ENCODE peak calls at places on chromosomes 1 and 21, in ten cellular contexts. V is sigmoid colon, C is SK-N-SH, J is suprapubic skin, R is H1, N is endothelial cell of umbilical vein, Q is vagina, H is esophagus muscularis mucosa, E is HepG2, M is prostate gland. S is an unnamed sample.

GRCh38 chr21:38277501-38278111 is 20.8 kb downstream of the KCNJ15 start:
- DNase-seq in R (no peak), C (no peak), V (peak), Q (no peak), N (peak), J (no peak), M (no peak), H (no peak), E (no peak), S (no peak)

GRCh38 chr21:36560933-36561575 is 81.1 kb upstream of the CLDN14 start:
- DNase-seq in V (no peak), J (no peak), M (no peak), C (no peak), N (no peak), R (no peak), Q (no peak), E (no peak), H (no peak), S (no peak)

GRCh38 chr21:17446737-17447136 is 66.1 kb upstream of the CXADR start:
- DNase-seq in V (no peak), H (no peak), E (no peak), N (no peak), R (no peak), C (no peak), Q (no peak), J (no peak), M (peak), S (no peak)

GRCh38 chr1:196423612-196424011 is 184.6 kb downstream of the KCNT2 start:
- DNase-seq in J (no peak), C (no peak), H (no peak), V (no peak), M (no peak), E (no peak), R (no peak), Q (no peak), N (no peak), S (no peak)

GRCh38 chr1:109397451-109398342 is at the start of gene SORT1:
- DNase-seq in M (peak), N (peak), J (peak), E (peak), Q (no peak), V (peak), R (peak), C (peak), H (peak), S (peak)

GRCh38 chr1:222387020-222387816 is 160.7 kb downstream of the HHIPL2 start:
- DNase-seq in E (peak), N (no peak), Q (no peak), H (no peak), J (no peak), C (peak), V (no peak), M (no peak), R (no peak), S (no peak)

GRCh38 chr1:204506091-204506968 is 9.9 kb upstream of the MDM4 start:
- DNase-seq in M (peak), V (peak), H (no peak), C (peak), Q (no peak), E (peak), J (no peak), R (peak), N (peak), S (peak)

GRCh38 chr21:35578831-35579470 is 481.4 kb downstream of the SETD4 start:
- DNase-seq in C (no peak), N (no peak), M (no peak), V (no peak), E (peak), R (no peak), J (no peak), Q (no peak), H (no peak), S (no peak)

GRCh38 chr1:14222086-14222485 is 376.4 kb upstream of the KAZN start:
- DNase-seq in J (no peak), M (no peak), V (no peak), Q (no peak), N (no peak), H (no peak), E (no peak), R (no peak), C (no peak), S (no peak)

GRCh38 chr1:24928631-24929090 is 1.4 kb downstream of the RUNX3 start:
- DNase-seq in E (no peak), V (peak), N (no peak), M (no peak), H (no peak), Q (no peak), R (no peak), C (peak), J (no peak), S (no peak)

GRCh38 chr1:65148548-65149390 is 766 bp downstream of the AK4 start:
- DNase-seq in J (peak), V (peak), C (peak), H (peak), R (peak), Q (no peak), E (no peak), N (peak), M (peak), S (no peak)

GRCh38 chr1:217586586-217586985 is 44.3 kb downstream of the GPATCH2 start:
- DNase-seq in M (no peak), H (no peak), J (no peak), V (no peak), E (no peak), Q (no peak), N (no peak), R (no peak), C (no peak), S (no peak)

GRCh38 chr1:169890761-169891538 is 2.7 kb downstream of the SCYL3 start:
- DNase-seq in M (peak), Q (no peak), C (no peak), H (no peak), N (peak), R (no peak), E (no peak), J (no peak), V (no peak), S (peak)

DNA sequence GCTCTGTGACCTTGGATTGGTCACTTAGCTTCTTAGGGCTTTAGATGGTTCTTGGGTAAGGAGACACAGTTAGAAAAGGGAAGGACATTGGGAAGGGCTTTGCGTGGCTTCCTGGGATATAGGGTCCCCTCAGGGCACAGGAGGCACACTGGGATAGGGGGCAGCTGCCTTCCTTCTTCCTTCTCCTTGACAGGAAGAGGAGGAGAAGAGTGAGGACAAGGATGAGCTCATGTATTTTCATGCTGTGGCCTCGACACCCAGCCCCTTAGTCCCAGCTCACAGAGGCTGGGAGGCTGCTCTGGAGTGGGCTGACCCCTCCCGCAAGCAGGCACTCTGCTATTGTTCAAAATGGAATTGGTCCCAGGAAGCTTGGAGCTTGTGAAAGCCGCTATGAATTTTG is 45.7 kb upstream of the POU3F1 start:
- DNase-seq in V (no peak), R (no peak), H (no peak), C (no peak), J (no peak), E (no peak), Q (no peak), M (no peak), N (no peak), S (no peak)
- H3K27ac ChIP-seq in V (no peak), R (no peak), H (no peak), C (no peak), J (no peak), E (no peak), Q (no peak), M (no peak), N (no peak), S (no peak)

GRCh38 chr1:36342426-36343185 is 19.2 kb upstream of the EVA1B start:
- DNase-seq in C (peak), M (no peak), H (no peak), R (no peak), J (no peak), Q (no peak), N (peak), V (peak), E (no peak), S (peak)
- TF ChIP-seq CTCF in C (peak), M (peak), H (peak), R (peak), J (peak), Q (peak), N (peak), V (peak), E (peak), S (peak)

DNA sequence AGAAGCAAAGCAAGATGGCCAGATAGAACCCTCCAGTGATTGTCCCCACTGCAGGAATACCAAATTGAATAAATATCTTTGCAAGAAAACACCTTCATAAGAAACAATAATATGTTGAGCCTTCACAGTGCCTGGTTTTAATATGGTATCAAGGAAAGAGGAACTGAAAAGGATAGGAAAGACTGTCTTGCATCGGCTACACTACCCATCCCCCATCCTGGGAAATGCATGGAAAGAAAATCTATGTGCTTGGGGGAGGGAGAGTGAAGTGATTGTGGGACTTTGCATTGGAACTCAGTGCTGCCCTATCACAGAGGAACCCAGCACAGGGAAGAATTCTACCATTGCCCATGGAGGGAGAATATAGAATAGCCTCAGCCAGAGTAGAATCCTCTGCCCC is 28.6 kb upstream of the AK5 start:
- DNase-seq in C (no peak), H (no peak), N (no peak), M (no peak), V (no peak), R (no peak), E (no peak), J (no peak), Q (no peak), S (no peak)
- TF ChIP-seq POLR2AphosphoS5 in C (no peak), H (no peak), N (no peak), M (no peak), V (no peak), R (no peak), E (no peak), J (no peak), Q (no peak), S (no peak)

GRCh38 chr1:220699044-220699443 is 8.9 kb downstream of the C1orf115 start:
- DNase-seq in H (no peak), E (no peak), V (no peak), J (no peak), R (no peak), M (no peak), N (no peak), Q (no peak), C (no peak), S (no peak)

GRCh38 chr1:220701974-220702373 is 11.8 kb downstream of the C1orf115 start:
- DNase-seq in N (no peak), E (no peak), V (no peak), Q (no peak), J (no peak), R (no peak), H (peak), M (no peak), C (no peak), S (no peak)

GRCh38 chr1:220698607-220699016 is 8.4 kb downstream of the C1orf115 start:
- DNase-seq in J (no peak), H (peak), N (no peak), R (no peak), C (no peak), E (peak), V (no peak), M (no peak), Q (no peak), S (no peak)

GRCh38 chr1:220702733-220703704 is 12.9 kb downstream of the C1orf115 start:
- DNase-seq in R (no peak), V (no peak), C (no peak), E (no peak), J (no peak), H (peak), Q (no peak), M (no peak), N (no peak), S (no peak)

GRCh38 chr1:220700591-220701179 is 10.5 kb downstream of the C1orf115 start:
- DNase-seq in R (no peak), N (peak), V (no peak), Q (no peak), E (no peak), M (peak), H (peak), C (no peak), J (no peak), S (no peak)
- H3K27ac ChIP-seq in R (no peak), N (no peak), V (no peak), Q (no peak), E (no peak), M (no peak), H (no peak), C (no peak), J (no peak), S (no peak)

S was measured in stomach.